ENCODE peak calls at places on chromosome 19, in ten cellular contexts. Y is stimulated activated CD4-positive, alpha-beta T cell treated with anti-CD3 and anti-CD28 coated beads, Interleukin-1b, Interleukin-23, amount 100 ng/mL, for 1 hour; J is ovary; W is stimulated activated CD8-positive, alpha-beta memory T cell treated with anti-CD3 and anti-CD28 coated beads, Interleukin-12 subunit alpha, Interleukin-12 subunit beta, amount 100 ng/mL, for 1 hour; Q is left cardiac atrium; T is hypothalamus; F is T-cell; U is NCI-H1092 treated with DMSO at 0.1 percent for 48 hours; D is T-helper 2 cell; N is NCI-H2081. M is an unnamed sample.

GRCh38 chr19:55809381-55810058 is 22.3 kb downstream of the NLRP11 start:
- DNase-seq in Q (peak), Y (peak), D (no peak), T (no peak), W (no peak), U (peak), J (peak), F (no peak), N (peak), M (peak)

GRCh38 chr19:13104848-13105646 is 2.4 kb upstream of the LYL1 start:
- DNase-seq in Y (no peak), W (no peak), J (no peak), N (no peak), Q (no peak), D (no peak), F (no peak), T (no peak), U (no peak), M (no peak)

GRCh38 chr19:5609881-5610280 is 12.7 kb downstream of the SAFB2 start:
- DNase-seq in D (no peak), U (no peak), Y (no peak), F (no peak), J (no peak), T (no peak), Q (no peak), W (no peak), N (no peak), M (no peak)

GRCh38 chr19:19276386-19276785 is 3.3 kb upstream of the TM6SF2 start:
- DNase-seq in T (no peak), D (no peak), Q (no peak), N (no peak), J (no peak), W (no peak), F (no peak), U (no peak), Y (no peak), M (no peak)

GRCh38 chr19:14649020-14649419 is 25.6 kb downstream of the ADGRE3 start:
- DNase-seq in D (no peak), N (no peak), J (no peak), U (no peak), W (no peak), F (no peak), Q (no peak), Y (no peak), T (no peak), M (no peak)

GRCh38 chr19:8397291-8397690 is 7.1 kb downstream of the RAB11B start:
- DNase-seq in F (no peak), T (no peak), J (no peak), Q (peak), Y (no peak), U (no peak), N (no peak), W (no peak), D (no peak), M (no peak)

GRCh38 chr19:55593096-55593772 is 6.1 kb downstream of the FIZ1 start:
- DNase-seq in T (no peak), Y (no peak), N (no peak), Q (no peak), F (no peak), D (no peak), W (no peak), J (no peak), U (no peak), M (no peak)

GRCh38 chr19:2609389-2610116 is 92.9 kb downstream of the GNG7 start:
- DNase-seq in Y (no peak), D (no peak), U (no peak), J (no peak), N (no peak), Q (peak), T (no peak), F (no peak), W (no peak), M (no peak)

M was measured in NCI-H1694 treated with DMSO at 0.1 percent for 48 hours.